ENCODE peak calls at places on chromosomes 11 and 22, in six cellular contexts. One of them, this sample, is unnamed.

GRCh38 chr11:34262601-34263081 is 95.2 kb downstream of the ABTB2 start:
- DNase-seq in GM12892: no peak
- DNase-seq in NAMALWA: no peak
- DNase-seq in HCEC 1CT: no peak
- DNase-seq in ovary: no peak
- DNase-seq in immature natural killer cell: no peak
- DNase-seq in this sample: no peak

GRCh38 chr11:103737791-103738190 is 298.6 kb upstream of the DDI1 start:
- DNase-seq in NAMALWA: no peak
- DNase-seq in GM12892: no peak
- DNase-seq in HCEC 1CT: no peak
- DNase-seq in ovary: no peak
- DNase-seq in immature natural killer cell: no peak
- DNase-seq in this sample: no peak

GRCh38 chr11:76742912-76743311 is 40.2 kb upstream of the TSKU start:
- DNase-seq in NAMALWA: no peak
- DNase-seq in GM12892: no peak
- DNase-seq in immature natural killer cell: no peak
- DNase-seq in ovary: no peak
- DNase-seq in HCEC 1CT: peak; percentile 61
- DNase-seq in this sample: no peak

GRCh38 chr11:75719639-75720239 is 2.1 kb downstream of the MOGAT2 start:
- DNase-seq in NAMALWA: no peak
- DNase-seq in HCEC 1CT: no peak
- DNase-seq in GM12892: no peak
- DNase-seq in immature natural killer cell: no peak
- DNase-seq in ovary: no peak
- DNase-seq in this sample: no peak

GRCh38 chr11:11931461-11932055 is 76.9 kb downstream of the DKK3 start:
- DNase-seq in ovary: no peak
- DNase-seq in HCEC 1CT: peak; percentile 80
- DNase-seq in NAMALWA: peak; percentile 71
- DNase-seq in immature natural killer cell: peak; percentile 18
- DNase-seq in GM12892: no peak
- DNase-seq in this sample: no peak

GRCh38 chr11:33701302-33701701 is 676 bp upstream of the C11orf91 start:
- DNase-seq in NAMALWA: no peak
- DNase-seq in HCEC 1CT: peak; percentile 57
- DNase-seq in GM12892: no peak
- DNase-seq in ovary: no peak
- DNase-seq in immature natural killer cell: no peak
- DNase-seq in this sample: no peak

GRCh38 chr11:61026121-61027031 is 54.9 kb downstream of the CD6 start:
- DNase-seq in immature natural killer cell: no peak
- DNase-seq in HCEC 1CT: no peak
- DNase-seq in GM12892: no peak
- DNase-seq in ovary: no peak
- DNase-seq in NAMALWA: no peak
- DNase-seq in this sample: no peak

GRCh38 chr11:96761451-96761850 is 371.6 kb downstream of the JRKL start:
- DNase-seq in HCEC 1CT: no peak
- DNase-seq in GM12892: no peak
- DNase-seq in NAMALWA: no peak
- DNase-seq in ovary: no peak
- DNase-seq in immature natural killer cell: no peak
- DNase-seq in this sample: no peak

GRCh38 chr11:19367051-19367709 is 126.4 kb upstream of the E2F8 start:
- DNase-seq in HCEC 1CT: peak; percentile 89
- DNase-seq in NAMALWA: no peak
- DNase-seq in immature natural killer cell: no peak
- DNase-seq in GM12892: no peak
- DNase-seq in ovary: no peak
- DNase-seq in this sample: no peak

GRCh38 chr22:36764641-36765040 is 11.3 kb downstream of the IFT27 start:
- DNase-seq in GM12892: no peak
- DNase-seq in NAMALWA: no peak
- DNase-seq in immature natural killer cell: no peak
- DNase-seq in ovary: no peak
- DNase-seq in HCEC 1CT: no peak
- DNase-seq in this sample: no peak

GRCh38 chr11:66277475-66278391 is at the start of gene CNIH2:
- DNase-seq in HCEC 1CT: no peak
- DNase-seq in ovary: peak; percentile 72
- DNase-seq in immature natural killer cell: peak; percentile 47
- DNase-seq in NAMALWA: peak; percentile 53
- DNase-seq in GM12892: peak; percentile 74
- DNase-seq in this sample: peak; percentile 64

GRCh38 chr11:69674267-69674885 is 777 bp downstream of the LTO1 start:
- DNase-seq in HCEC 1CT: peak; percentile 69
- DNase-seq in GM12892: no peak
- DNase-seq in immature natural killer cell: no peak
- DNase-seq in ovary: peak; percentile 58
- DNase-seq in NAMALWA: no peak
- DNase-seq in this sample: no peak

GRCh38 chr11:11218287-11218986 is 134.6 kb downstream of the CSNK2A3 start:
- DNase-seq in NAMALWA: peak; percentile 18
- DNase-seq in HCEC 1CT: no peak
- DNase-seq in immature natural killer cell: no peak
- DNase-seq in GM12892: no peak
- DNase-seq in ovary: no peak
- DNase-seq in this sample: no peak

GRCh38 chr11:58675344-58676155 is 53.1 kb downstream of the CNTF start:
- DNase-seq in NAMALWA: peak; percentile 77
- DNase-seq in immature natural killer cell: peak; percentile 54
- DNase-seq in GM12892: peak; percentile 41
- DNase-seq in ovary: peak; percentile 85
- DNase-seq in HCEC 1CT: peak; percentile 54
- DNase-seq in this sample: peak; percentile 49

GRCh38 chr11:27532652-27533325 is 26.2 kb upstream of the LIN7C start:
- DNase-seq in immature natural killer cell: no peak
- DNase-seq in ovary: no peak
- DNase-seq in HCEC 1CT: peak; percentile 37
- DNase-seq in NAMALWA: no peak
- DNase-seq in GM12892: no peak
- DNase-seq in this sample: no peak

GRCh38 chr22:19761500-19762314 is 1.1 kb downstream of the TBX1 start:
- DNase-seq in NAMALWA: no peak
- DNase-seq in GM12892: no peak
- DNase-seq in ovary: no peak
- DNase-seq in HCEC 1CT: no peak
- DNase-seq in immature natural killer cell: no peak
- DNase-seq in this sample: no peak

GRCh38 chr11:59358595-59358994 is at the start of gene OR5AN1:
- DNase-seq in HCEC 1CT: no peak
- DNase-seq in immature natural killer cell: no peak
- DNase-seq in ovary: no peak
- DNase-seq in GM12892: no peak
- DNase-seq in NAMALWA: no peak
- DNase-seq in this sample: no peak

GRCh38 chr11:123841189-123841588 is 35.0 kb upstream of the OR6M1 start:
- DNase-seq in HCEC 1CT: no peak
- DNase-seq in ovary: no peak
- DNase-seq in immature natural killer cell: no peak
- DNase-seq in NAMALWA: no peak
- DNase-seq in GM12892: no peak
- DNase-seq in this sample: no peak

GRCh38 chr11:8017071-8017470 is 29.9 kb downstream of the EIF3F start:
- DNase-seq in immature natural killer cell: no peak
- DNase-seq in HCEC 1CT: no peak
- DNase-seq in NAMALWA: no peak
- DNase-seq in GM12892: no peak
- DNase-seq in ovary: no peak
- DNase-seq in this sample: no peak

This sample was measured in T-helper 17 cell.